ENCODE peak calls at places on chromosomes 3 and 15, in five cellular contexts. F is body of pancreas, L is sigmoid colon, G is lung, R is PC-3. E is an unnamed sample.

GRCh38 chr15:100241572-100242479 is 99.9 kb downstream of the ADAMTS17 start:
- DNase-seq in F (peak; percentile 27), L (no peak), G (no peak), R (peak; percentile 95), E (no peak)

GRCh38 chr3:133644768-133645167 is 17.0 kb downstream of the TOPBP1 start:
- DNase-seq in F (no peak), L (no peak), G (no peak), R (peak; percentile 85), E (no peak)

GRCh38 chr3:98359993-98360675 is 6.5 kb downstream of the OR5K4 start:
- DNase-seq in F (no peak), L (no peak), G (no peak), R (peak; percentile 65), E (no peak)

GRCh38 chr15:99906793-99907192 is 173.6 kb upstream of the LYSMD4 start:
- DNase-seq in F (no peak), L (no peak), G (no peak), R (no peak), E (no peak)

GRCh38 chr3:63824309-63824708 is 5.2 kb downstream of the C3orf49 start:
- DNase-seq in F (no peak), L (no peak), G (no peak), R (peak; percentile 66), E (no peak)

GRCh38 chr15:48936666-48937065 is 27.1 kb downstream of the SHC4 start:
- DNase-seq in F (no peak), L (no peak), G (no peak), R (no peak), E (no peak)

GRCh38 chr15:101439920-101440319 is 49.6 kb downstream of the PCSK6 start:
- DNase-seq in F (peak; percentile 58), L (no peak), G (no peak), R (peak; percentile 35), E (no peak)

GRCh38 chr3:126118591-126118990 is 34.7 kb upstream of the SLC41A3 start:
- DNase-seq in F (no peak), L (peak; percentile 38), G (no peak), R (no peak), E (no peak)

GRCh38 chr3:32488609-32489008 is 14.0 kb downstream of the CMTM6 start:
- DNase-seq in F (no peak), L (no peak), G (no peak), R (no peak), E (no peak)

GRCh38 chr15:60788514-60789091 is 309.7 kb upstream of the ICE2 start:
- DNase-seq in F (no peak), L (no peak), G (no peak), R (no peak), E (no peak)

GRCh38 chr3:43328653-43329052 is 42.3 kb downstream of the SNRK start:
- DNase-seq in F (no peak), L (no peak), G (no peak), R (no peak), E (no peak)

GRCh38 chr3:9149566-9149965 is 99.9 kb downstream of the SRGAP3 start:
- DNase-seq in F (peak; percentile 36), L (no peak), G (no peak), R (no peak), E (no peak)

GRCh38 chr3:118808743-118809142 is 225.9 kb downstream of the IGSF11 start:
- DNase-seq in F (no peak), L (no peak), G (no peak), R (no peak), E (no peak)

GRCh38 chr3:122942937-122943827 is 84.4 kb downstream of the SEMA5B start:
- DNase-seq in F (peak; percentile 87), L (no peak), G (peak; percentile 81), R (peak; percentile 84), E (no peak)

GRCh38 chr3:121295453-121295852 is 250.3 kb downstream of the POLQ start:
- DNase-seq in F (no peak), L (no peak), G (no peak), R (peak; percentile 83), E (no peak)

GRCh38 chr15:27059610-27060202 is 88.7 kb downstream of the GABRG3 start:
- DNase-seq in F (peak; percentile 53), L (no peak), G (peak; percentile 40), R (peak; percentile 44), E (no peak)

GRCh38 chr3:99499235-99499798 is 139.1 kb upstream of the COL8A1 start:
- DNase-seq in F (peak; percentile 11), L (no peak), G (no peak), R (peak; percentile 77), E (no peak)

GRCh38 chr15:22227961-22228762 is 147.8 kb downstream of the OR4M2 start:
- DNase-seq in F (no peak), L (no peak), G (no peak), R (no peak), E (no peak)

GRCh38 chr3:64022451-64023186 is 675 bp downstream of the PSMD6 start:
- DNase-seq in F (peak; percentile 83), L (no peak), G (no peak), R (peak; percentile 4), E (peak; percentile 6)

GRCh38 chr15:22887157-22887951 is 48.9 kb downstream of the NIPA2 start:
- DNase-seq in F (no peak), L (no peak), G (no peak), R (peak; percentile 93), E (no peak)

GRCh38 chr15:78930577-78931388 is 14.1 kb downstream of the CTSH start:
- DNase-seq in F (no peak), L (peak; percentile 86), G (no peak), R (peak; percentile 98), E (no peak)

GRCh38 chr15:87604857-87605446 is 651.6 kb downstream of the NTRK3 start:
- DNase-seq in F (no peak), L (no peak), G (no peak), R (peak; percentile 7), E (no peak)

GRCh38 chr3:191350389-191351090 is 20.2 kb upstream of the UTS2B start:
- DNase-seq in F (no peak), L (no peak), G (no peak), R (peak; percentile 86), E (no peak)

GRCh38 chr15:83057002-83057401 is 10.1 kb downstream of the BTBD1 start:
- DNase-seq in F (no peak), L (no peak), G (no peak), R (no peak), E (no peak)

GRCh38 chr3:45473841-45474240 is 85.5 kb downstream of the LARS2 start:
- DNase-seq in F (no peak), L (peak; percentile 71), G (no peak), R (no peak), E (no peak)

GRCh38 chr15:67955256-67955655 is 98.9 kb upstream of the PIAS1 start:
- DNase-seq in F (no peak), L (no peak), G (no peak), R (no peak), E (no peak)

GRCh38 chr3:124532071-124532470 is 198.2 kb upstream of the UMPS start:
- DNase-seq in F (no peak), L (no peak), G (no peak), R (no peak), E (no peak)

GRCh38 chr3:124529826-124530571 is 200.3 kb upstream of the UMPS start:
- DNase-seq in F (peak; percentile 20), L (no peak), G (no peak), R (peak; percentile 66), E (no peak)

GRCh38 chr3:124530916-124531315 is 199.3 kb upstream of the UMPS start:
- DNase-seq in F (no peak), L (no peak), G (no peak), R (no peak), E (no peak)

GRCh38 chr3:124522226-124522625 is 208.0 kb upstream of the UMPS start:
- DNase-seq in F (no peak), L (no peak), G (no peak), R (no peak), E (no peak)

GRCh38 chr3:124526601-124527000 is 203.7 kb upstream of the UMPS start:
- DNase-seq in F (no peak), L (no peak), G (no peak), R (peak; percentile 27), E (no peak)
- TF ChIP-seq CTCF in F (no peak), L (no peak), G (no peak), R (peak; percentile 47), E (no peak)

DNA sequence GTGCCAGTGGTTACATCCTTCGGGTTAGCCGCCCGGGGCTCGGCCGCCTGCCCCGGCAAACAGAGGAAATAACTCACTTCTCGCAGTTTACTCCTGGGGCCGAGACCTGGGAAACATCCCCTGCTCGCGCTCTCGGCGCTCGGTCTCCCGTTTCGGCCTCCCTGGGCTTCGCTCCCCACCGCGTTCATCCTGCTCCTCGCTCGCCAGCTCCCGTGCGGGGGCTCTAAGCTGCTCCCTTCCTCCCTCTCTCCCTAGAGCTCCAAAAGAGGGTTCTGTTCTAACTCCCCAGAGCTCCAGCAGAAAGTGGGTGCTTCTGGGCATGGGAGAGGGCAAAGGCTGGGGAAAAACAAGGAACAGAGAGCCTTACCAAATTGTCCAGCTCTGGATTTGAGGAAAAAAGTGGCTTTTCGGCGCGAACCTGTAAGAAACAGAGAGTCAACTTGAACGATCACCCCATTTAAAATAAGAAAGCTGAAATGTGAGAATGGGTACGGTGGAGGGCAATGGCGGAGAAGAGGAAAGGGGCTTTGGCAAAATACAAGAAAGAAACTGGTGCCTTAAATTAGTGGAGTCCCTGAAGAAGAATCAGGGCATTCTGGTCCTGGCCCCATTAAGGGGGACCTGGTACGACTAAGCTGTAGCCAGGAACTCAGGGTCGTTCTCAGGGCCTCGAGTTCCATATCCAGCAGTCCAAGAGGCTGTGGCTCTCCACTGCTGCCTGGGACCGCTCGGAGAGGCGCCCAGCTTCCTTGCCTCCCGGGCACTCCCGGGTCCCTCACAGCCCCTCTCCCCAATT is 5.0 kb downstream of the MEIS2 start:
- DNase-seq in F (no peak), L (no peak), G (no peak), R (no peak), E (no peak)
- H3K27ac ChIP-seq in F (peak overlapping the region; percentile 97), L (peak overlapping the region; percentile 95), G (peak overlapping the region; percentile 97), R (no peak overlapping the region), E (no peak overlapping the region)

DNA sequence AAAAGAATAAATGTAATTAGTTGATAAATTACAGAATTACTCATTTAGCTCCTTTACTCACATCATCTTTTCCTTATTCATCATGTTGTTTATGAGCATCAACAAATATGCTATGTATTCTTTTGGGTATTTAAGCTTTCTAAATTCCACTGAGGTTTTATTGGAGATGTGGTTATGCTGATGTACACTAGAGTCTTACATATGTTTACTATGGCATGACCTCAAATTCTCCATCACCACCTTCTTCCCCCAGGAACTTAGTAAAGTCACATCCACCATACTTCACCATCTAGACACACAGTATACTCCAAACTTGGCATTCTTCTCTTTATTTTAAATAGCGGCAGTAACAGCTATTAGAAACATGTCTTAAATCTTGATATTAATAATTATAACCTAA is 74.1 kb upstream of the MELTF start:
- DNase-seq in F (no peak), L (no peak), G (no peak), R (peak; percentile 57), E (no peak)
- H3K36me3 ChIP-seq in F (peaks cover 2% of the 10 kb centered on the region), L (no peaks in the 10 kb centered on the region), G (peaks cover 4% of the 10 kb centered on the region), R (peaks cover 20% of the 10 kb centered on the region), E (no peaks in the 10 kb centered on the region)

DNA sequence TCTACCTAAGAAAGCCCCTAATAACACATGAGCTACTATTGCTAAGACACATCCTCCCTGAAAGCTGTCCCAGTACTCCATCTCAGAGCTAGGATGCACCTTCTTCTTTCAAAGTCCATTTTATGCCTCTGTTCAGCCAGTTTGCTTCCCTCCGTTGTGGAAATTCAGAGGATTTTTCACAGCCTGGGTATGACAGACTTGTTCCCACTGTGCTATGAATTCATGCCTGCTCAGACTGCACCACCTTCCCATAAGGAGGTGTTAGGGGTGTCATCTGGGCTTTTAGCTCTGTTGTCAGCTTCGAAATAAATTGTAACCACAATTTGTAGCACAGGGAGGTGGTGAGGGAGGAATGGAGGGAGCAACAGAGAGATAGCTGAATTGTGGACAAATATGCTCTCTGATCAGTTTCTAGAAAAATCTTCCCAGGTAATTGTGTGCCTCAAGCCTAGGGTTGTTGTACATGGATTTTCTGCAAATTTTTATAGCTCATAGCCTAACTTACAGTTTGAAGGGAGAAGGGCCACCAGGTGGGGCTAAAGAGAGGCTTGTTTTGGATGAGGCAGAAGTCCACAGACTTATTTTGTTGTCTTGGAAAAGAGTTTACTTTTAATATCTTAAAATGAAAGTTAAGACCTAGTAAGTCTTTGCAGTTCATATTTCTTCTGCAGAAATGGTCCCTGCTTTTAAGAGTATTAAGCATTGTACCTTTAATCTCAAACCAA is 462.0 kb downstream of the PDCD6IP start:
- DNase-seq in F (peak; percentile 45), L (no peak), G (peak; percentile 50), R (peak; percentile 62), E (no peak)
- TF ChIP-seq CTCF in F (peak; percentile 51), L (peak; percentile 16), G (no peak), R (peak; percentile 74), E (peak; percentile 20)

E was measured in CD8-positive, alpha-beta T cell.